ENCODE peak calls at places on chromosome 20, in four cellular contexts. S is osteoblast, O is tibial nerve, G is pancreas. V is an unnamed sample. For H3K9me3, the result is how much of the 10 kb centered on the place peaks cover.

GRCh38 chr20:8153281-8153908 is 21.3 kb downstream of the PLCB1 start:
- DNase-seq in S (no peak), O (no peak), G (no peak), V (peak)

GRCh38 chr20:23143098-23143497 is 57.0 kb upstream of the CD93 start:
- DNase-seq in S (peak), G (peak), O (no peak), V (no peak)

GRCh38 chr20:17721802-17722486 is 22.2 kb downstream of the BANF2 start:
- DNase-seq in G (peak), S (no peak), O (no peak), V (no peak)

GRCh38 chr20:56552911-56553629 is 20.0 kb downstream of the FAM209B start:
- DNase-seq in O (no peak), G (no peak), S (peak), V (no peak)

GRCh38 chr20:62133051-62133845 is 9.9 kb downstream of the PSMA7 start:
- DNase-seq in G (no peak), O (no peak), S (peak), V (no peak)

GRCh38 chr20:38196592-38196991 is 31.5 kb upstream of the TGM2 start:
- DNase-seq in O (peak), S (peak), G (peak), V (no peak)

GRCh38 chr20:46199198-46199597 is 81.1 kb downstream of the CD40 start:
- DNase-seq in O (no peak), S (no peak), G (no peak), V (no peak)

GRCh38 chr20:4780245-4780644 is 58.5 kb downstream of the PRND start:
- DNase-seq in S (no peak), G (no peak), O (no peak), V (no peak)

GRCh38 chr20:46998497-46999190 is 104.0 kb downstream of the EYA2 start:
- DNase-seq in S (no peak), G (no peak), O (no peak), V (peak)

GRCh38 chr20:6081236-6081635 is 27.4 kb upstream of the LRRN4 start:
- DNase-seq in S (peak), O (no peak), G (no peak), V (no peak)

GRCh38 chr20:62032606-62033368 is 32.9 kb downstream of the TAF4 start:
- DNase-seq in O (no peak), S (peak), G (no peak), V (no peak)

GRCh38 chr20:17958326-17959256 is 10.0 kb downstream of the SNX5 start:
- DNase-seq in O (no peak), G (no peak), S (no peak), V (no peak)

GRCh38 chr20:20710847-20711315 is 1.6 kb downstream of the RALGAPA2 start:
- DNase-seq in G (peak), S (no peak), O (no peak), V (peak)

GRCh38 chr20:38158701-38159325 is 6.3 kb downstream of the TGM2 start:
- DNase-seq in O (no peak), G (no peak), S (no peak), V (no peak)

GRCh38 chr20:11901127-11901526 is 16.6 kb upstream of the BTBD3 start:
- DNase-seq in O (no peak), G (no peak), S (peak), V (no peak)

GRCh38 chr20:47672166-47672565 is 113.1 kb downstream of the SULF2 start:
- DNase-seq in G (no peak), S (peak), O (no peak), V (no peak)

GRCh38 chr20:9518776-9519175 is 4.4 kb downstream of the LAMP5 start:
- DNase-seq in O (no peak), S (no peak), G (no peak), V (no peak)

GRCh38 chr20:42027746-42028268 is 409.6 kb upstream of the CHD6 start:
- DNase-seq in G (no peak), O (no peak), S (no peak), V (no peak)

GRCh38 chr20:1894951-1895673 is at the start of gene SIRPA:
- DNase-seq in O (no peak), G (peak), S (peak), V (peak)

GRCh38 chr20:58524814-58525213 is 9.6 kb upstream of the APCDD1L start:
- DNase-seq in S (peak), G (no peak), O (no peak), V (no peak)

GRCh38 chr20:59676126-59676876 is 72.0 kb downstream of the PHACTR3 start:
- DNase-seq in S (no peak), O (no peak), G (no peak), V (no peak)

GRCh38 chr20:23118144-23118543 is 32.0 kb upstream of the CD93 start:
- DNase-seq in S (peak), O (no peak), G (no peak), V (no peak)

GRCh38 chr20:14470231-14470894 is 133.0 kb upstream of the FLRT3 start:
- DNase-seq in O (no peak), G (peak), S (no peak), V (no peak)

GRCh38 chr20:35618032-35618371 is 2.4 kb downstream of the SPAG4 start:
- DNase-seq in O (no peak), G (no peak), S (no peak), V (no peak)

GRCh38 chr20:36298061-36298460 is 8.1 kb upstream of the DLGAP4 start:
- DNase-seq in S (no peak), O (no peak), G (no peak), V (no peak)

GRCh38 chr20:22523499-22524392 is 60.6 kb downstream of the FOXA2 start:
- DNase-seq in S (no peak), O (no peak), G (peak), V (no peak)

GRCh38 chr20:48711696-48712464 is 115.9 kb downstream of the PREX1 start:
- DNase-seq in O (no peak), S (no peak), G (no peak), V (no peak)

GRCh38 chr20:14921546-14921945 is 584.1 kb upstream of the FLRT3 start:
- DNase-seq in G (no peak), O (no peak), S (no peak), V (no peak)

GRCh38 chr20:58651823-58652605 is 931 bp downstream of the STX16 start:
- DNase-seq in O (no peak), G (peak), S (peak), V (peak)

GRCh38 chr20:43715511-43715910 is 11.3 kb downstream of the GTSF1L start:
- DNase-seq in O (no peak), S (no peak), G (no peak), V (no peak)

GRCh38 chr20:41782255-41782654 is 164.1 kb upstream of the CHD6 start:
- DNase-seq in S (no peak), O (no peak), G (no peak), V (no peak)

GRCh38 chr20:15077733-15078132 is 740.3 kb upstream of the FLRT3 start:
- DNase-seq in O (no peak), G (no peak), S (no peak), V (no peak)

GRCh38 chr20:34302723-34303528 is at the start of gene AHCY:
- DNase-seq in G (peak), S (peak), O (peak), V (peak)
- TF ChIP-seq CTCF in G (no peak), S (no peak), O (peak), V (no peak)

GRCh38 chr20:63287697-63288580 is 5.0 kb upstream of the COL20A1 start:
- DNase-seq in S (no peak), O (no peak), G (no peak), V (no peak)
- H3K9me3 ChIP-seq in S (under half), O (under half), G (under half), V (under half)

DNA sequence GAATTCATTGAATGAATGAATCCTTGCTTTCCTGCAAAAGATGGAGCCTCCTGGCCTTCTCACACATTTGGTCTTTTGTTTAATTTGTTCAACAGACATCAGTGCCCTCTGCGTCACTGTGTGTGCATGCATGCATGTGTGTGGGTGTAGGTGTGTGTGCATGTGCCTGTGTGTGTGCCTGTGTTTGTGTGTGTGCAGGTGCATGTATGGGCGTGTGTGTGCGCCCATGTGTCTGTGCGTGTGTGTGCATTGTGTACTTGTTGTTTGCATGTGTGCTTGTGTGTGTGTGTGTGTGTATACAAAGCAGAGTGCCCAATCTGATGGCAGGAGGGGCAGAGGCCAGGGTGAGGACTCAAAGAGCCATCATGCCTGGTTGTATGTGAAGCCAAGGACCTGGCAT is 36.0 kb downstream of the C20orf203 start:
- DNase-seq in O (no peak), G (no peak), S (peak), V (no peak)
- TF ChIP-seq CTCF in O (no peak), G (no peak), S (no peak), V (no peak)

GRCh38 chr20:32520927-32521203 is 64.3 kb downstream of the NOL4L start:
- DNase-seq in G (no peak), O (no peak), S (peak), V (no peak)

GRCh38 chr20:32517914-32518592 is 67.1 kb downstream of the NOL4L start:
- DNase-seq in S (peak), O (no peak), G (no peak), V (no peak)

GRCh38 chr20:32516985-32517873 is 67.9 kb downstream of the NOL4L start:
- DNase-seq in G (no peak), O (no peak), S (peak), V (no peak)

GRCh38 chr20:32518593-32519366 is 66.4 kb downstream of the NOL4L start:
- DNase-seq in S (peak), G (no peak), O (no peak), V (no peak)

DNA sequence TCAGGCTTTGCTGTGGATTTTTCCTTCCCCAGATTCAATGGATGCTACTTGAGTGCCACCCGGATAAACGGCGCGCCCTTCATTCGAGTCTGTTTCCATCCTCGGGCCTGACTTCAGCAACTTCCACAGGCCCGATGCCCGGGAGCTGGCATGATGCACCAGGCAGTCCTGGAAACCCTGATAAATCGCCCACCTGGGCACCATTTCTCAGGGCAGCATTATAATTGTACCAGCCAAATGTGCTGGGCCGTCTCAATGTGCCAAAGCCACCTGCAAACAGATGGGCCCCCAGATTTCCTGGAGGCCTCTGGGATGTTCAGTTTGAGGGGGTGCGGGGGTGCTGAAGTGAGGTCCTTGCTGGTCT is 65.8 kb downstream of the NOL4L start:
- DNase-seq in O (no peak), S (peak), G (no peak), V (no peak)
- H3K9me3 ChIP-seq in O (under half), S (under half), G (under half), V (under half)

GRCh38 chr20:325889-326644 is 715 bp downstream of the SOX12 start:
- DNase-seq in G (peak), S (peak), O (no peak), V (peak)

GRCh38 chr20:326645-327031 is 1.3 kb downstream of the SOX12 start:
- DNase-seq in S (peak), O (no peak), G (no peak), V (peak)

GRCh38 chr20:328596-329324 is 3.4 kb downstream of the SOX12 start:
- DNase-seq in S (peak), G (no peak), O (no peak), V (no peak)

GRCh38 chr20:327946-328563 is 2.7 kb downstream of the SOX12 start:
- DNase-seq in G (no peak), O (no peak), S (peak), V (no peak)

DNA sequence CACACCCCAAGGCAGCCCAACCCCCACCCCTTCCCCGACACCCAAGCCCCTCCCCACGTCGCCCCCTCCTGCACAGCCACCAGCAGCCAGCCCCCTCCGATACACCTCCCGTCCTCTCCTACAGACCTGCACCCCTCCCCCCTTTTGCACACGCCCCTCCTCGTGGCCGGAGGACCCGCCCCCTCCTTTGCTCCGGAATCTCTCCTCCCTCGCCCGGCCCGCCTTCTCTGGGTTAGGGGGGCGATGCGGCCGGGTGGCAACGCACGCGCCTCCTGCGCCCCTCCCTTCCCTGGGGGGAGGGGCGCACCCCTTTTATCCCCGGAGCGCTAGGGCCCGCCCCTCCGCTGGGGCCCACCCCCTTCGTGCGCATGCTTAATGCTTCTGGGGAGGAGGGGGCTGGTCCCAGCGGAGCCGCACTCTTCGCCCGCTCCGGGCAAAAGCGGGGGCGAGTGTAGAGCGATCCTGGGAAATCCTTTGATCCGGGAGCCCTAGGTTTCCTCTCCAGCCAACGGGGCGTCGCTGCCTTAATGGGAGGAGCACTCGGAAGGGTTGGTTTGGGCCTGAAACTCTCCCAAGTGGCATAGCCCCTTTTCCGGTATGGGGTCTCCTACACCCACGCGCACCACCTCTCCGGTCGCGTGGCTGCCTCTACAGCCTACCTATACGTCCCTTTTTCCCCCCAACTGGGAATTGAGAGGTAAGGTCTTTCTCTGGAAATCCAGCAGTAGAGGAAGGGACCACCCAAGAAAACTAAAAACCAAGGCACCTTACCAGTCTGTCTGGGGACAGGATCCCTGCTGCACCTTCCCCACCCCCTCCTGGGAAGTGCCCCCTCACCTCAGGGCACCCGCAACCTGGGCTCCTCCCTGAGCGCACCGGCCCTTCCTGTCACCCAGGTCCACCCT is 1.9 kb downstream of the SOX12 start:
- DNase-seq in O (peak), S (peak), G (peak), V (peak)
- TF ChIP-seq CTCF in O (no peak), S (no peak), G (no peak), V (no peak)

DNA sequence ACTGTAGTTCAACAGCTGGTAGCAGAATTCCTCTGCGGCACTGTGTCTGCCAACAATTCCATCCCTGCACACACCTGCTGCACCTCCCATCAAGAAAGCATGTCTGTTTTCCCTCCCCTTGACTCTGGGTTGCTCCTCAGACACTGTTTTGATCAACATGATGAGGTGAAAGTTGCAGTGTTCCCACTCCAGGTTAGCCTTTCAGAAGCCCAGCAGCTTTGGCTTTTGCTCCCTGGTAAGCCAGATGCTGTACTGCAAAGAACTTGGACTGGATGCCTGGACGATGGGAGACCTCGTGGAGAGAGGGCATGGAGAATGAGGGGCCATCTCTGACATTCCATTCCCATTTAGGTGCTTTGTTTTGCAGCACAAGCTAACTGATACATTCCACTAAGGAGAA is 79.1 kb upstream of the MAFB start:
- DNase-seq in O (no peak), G (no peak), S (no peak), V (no peak)
- H3K9me3 ChIP-seq in O (under half), G (under half), S (under half), V (under half)

GRCh38 chr20:53960586-53961386 is 109.6 kb downstream of the BCAS1 start:
- DNase-seq in O (no peak), S (no peak), G (no peak), V (no peak)
- TF ChIP-seq CTCF in O (no peak), S (no peak), G (no peak), V (no peak)

GRCh38 chr20:25082498-25082873 is 545 bp upstream of the VSX1 start:
- DNase-seq in O (no peak), G (no peak), S (no peak), V (no peak)
- H3K9me3 ChIP-seq in O (under half), G (under half), S (under half), V (under half)

DNA sequence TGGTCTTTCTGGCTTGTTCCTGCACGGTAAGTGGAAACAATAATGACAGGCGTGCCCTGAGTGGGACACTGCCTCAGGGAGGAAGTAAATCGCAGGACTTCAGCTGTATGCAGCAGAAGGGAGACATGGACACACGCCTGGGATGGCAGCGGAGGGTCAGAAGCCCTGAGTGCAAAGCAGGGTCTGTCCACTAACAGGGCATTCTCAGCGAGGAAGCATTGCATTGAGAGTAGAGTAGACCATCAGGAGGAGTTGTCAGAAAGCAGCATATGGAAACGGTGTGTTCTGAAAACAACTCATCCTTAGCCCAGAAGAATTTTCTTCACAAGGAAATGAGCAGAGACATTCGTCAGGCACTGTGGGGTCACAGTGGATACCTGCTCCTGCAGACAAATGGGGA is 134.0 kb downstream of the SYNDIG1 start:
- DNase-seq in O (no peak), S (peak), G (no peak), V (no peak)
- TF ChIP-seq CTCF in O (no peak), S (no peak), G (no peak), V (no peak)